ENCODE peak calls at places on chromosomes 5 and 9, in seven cellular contexts. A is ascending aorta, B is right atrium auricular region, I is ovary, M is astrocyte, R is AG09309, D is brain microvascular endothelial cell. X is an unnamed sample.

GRCh38 chr9:20604561-20604960 is 17.7 kb downstream of the MLLT3 start:
- DNase-seq in A (no peak), B (no peak), I (no peak), M (no peak), R (no peak), D (no peak), X (no peak)

GRCh38 chr5:142012186-142012785 is 541 bp downstream of the GNPDA1 start:
- DNase-seq in A (no peak), B (peak), I (peak), M (no peak), R (no peak), D (no peak), X (no peak)

GRCh38 chr9:37309136-37309535 is 113.4 kb upstream of the GRHPR start:
- DNase-seq in A (no peak), B (no peak), I (no peak), M (no peak), R (no peak), D (no peak), X (no peak)

GRCh38 chr5:150068961-150069618 is 17.3 kb downstream of the CSF1R start:
- DNase-seq in A (no peak), B (no peak), I (no peak), M (no peak), R (no peak), D (no peak), X (no peak)

GRCh38 chr9:84493284-84493947 is 152.9 kb upstream of the SLC28A3 start:
- DNase-seq in A (no peak), B (no peak), I (no peak), M (no peak), R (no peak), D (no peak), X (no peak)

GRCh38 chr9:81634915-81635516 is 54.3 kb downstream of the TLE1 start:
- DNase-seq in A (no peak), B (no peak), I (no peak), M (peak), R (no peak), D (peak), X (no peak)

GRCh38 chr9:109901191-109901590 is 121.2 kb downstream of the PALM2AKAP2 start:
- DNase-seq in A (no peak), B (no peak), I (no peak), M (peak), R (no peak), D (peak), X (no peak)

GRCh38 chr5:73135429-73136276 is 15.3 kb downstream of the TMEM171 start:
- DNase-seq in A (no peak), B (no peak), I (no peak), M (no peak), R (peak), D (peak), X (no peak)

GRCh38 chr5:178449163-178450060 is 140.8 kb downstream of the COL23A1 start:
- DNase-seq in A (no peak), B (no peak), I (no peak), M (no peak), R (no peak), D (no peak), X (no peak)

GRCh38 chr5:157309796-157310195 is 43.9 kb downstream of the CYFIP2 start:
- DNase-seq in A (no peak), B (no peak), I (no peak), M (no peak), R (no peak), D (no peak), X (no peak)

DNA sequence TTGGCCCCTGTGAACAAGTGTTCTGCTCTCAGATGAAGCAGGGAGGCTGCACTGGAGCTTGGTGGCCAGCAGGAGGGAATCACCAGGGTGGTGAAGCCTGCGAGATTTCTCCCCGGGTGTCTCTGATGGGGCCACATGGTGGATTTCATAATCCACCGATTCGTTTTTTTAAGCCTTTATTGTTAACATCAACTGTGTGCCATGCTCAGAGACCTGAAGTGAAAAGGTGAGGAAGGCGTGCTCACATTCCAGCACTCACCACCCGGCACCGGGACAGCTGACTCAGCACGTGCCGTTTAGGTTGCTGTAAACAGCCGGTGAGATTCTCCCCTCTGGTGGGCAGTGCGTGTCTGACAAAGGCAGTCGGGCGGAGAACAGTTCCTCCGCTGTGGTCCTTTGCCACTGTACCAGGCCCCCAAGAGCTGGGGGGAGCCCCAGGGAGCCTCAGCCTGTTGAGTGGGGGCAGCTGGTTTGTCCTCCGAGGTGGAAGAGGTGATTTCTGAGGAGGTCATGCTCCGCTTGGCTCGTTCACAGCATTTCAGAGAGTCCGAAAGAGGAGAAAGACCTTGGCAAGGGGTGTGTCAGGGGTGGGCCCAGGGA is 12.7 kb upstream of the AHRR start:
- DNase-seq in A (no peak), B (no peak), I (no peak), M (peak), R (no peak), D (peak), X (peak)
- TF ChIP-seq CTCF in A (no peak), B (no peak), I (no peak), M (peak), R (peak), D (peak), X (peak)

GRCh38 chr9:5626727-5627634 is 1.9 kb upstream of the RIC1 start:
- DNase-seq in A (no peak), B (peak), I (no peak), M (peak), R (peak), D (peak), X (no peak)
- H3K4me3 ChIP-seq in A (no peak), B (no peak), I (no peak), M (peak), R (peak), D (no peak), X (peak)

GRCh38 chr5:160116991-160117390 is 2.3 kb downstream of the PWWP2A start:
- DNase-seq in A (no peak), B (no peak), I (no peak), M (no peak), R (no peak), D (no peak), X (no peak)

GRCh38 chr5:160119905-160120266 is 636 bp upstream of the PWWP2A start:
- DNase-seq in A (no peak), B (no peak), I (no peak), M (no peak), R (no peak), D (no peak), X (no peak)

GRCh38 chr5:160118349-160119141 is 705 bp downstream of the PWWP2A start:
- DNase-seq in A (no peak), B (peak), I (peak), M (no peak), R (no peak), D (no peak), X (no peak)

GRCh38 chr5:160119142-160119904 is at the start of gene PWWP2A:
- DNase-seq in A (peak), B (peak), I (peak), M (peak), R (peak), D (peak), X (peak)
- TF ChIP-seq CTCF in A (no peak), B (no peak), I (peak), M (no peak), R (no peak), D (no peak), X (no peak)

DNA sequence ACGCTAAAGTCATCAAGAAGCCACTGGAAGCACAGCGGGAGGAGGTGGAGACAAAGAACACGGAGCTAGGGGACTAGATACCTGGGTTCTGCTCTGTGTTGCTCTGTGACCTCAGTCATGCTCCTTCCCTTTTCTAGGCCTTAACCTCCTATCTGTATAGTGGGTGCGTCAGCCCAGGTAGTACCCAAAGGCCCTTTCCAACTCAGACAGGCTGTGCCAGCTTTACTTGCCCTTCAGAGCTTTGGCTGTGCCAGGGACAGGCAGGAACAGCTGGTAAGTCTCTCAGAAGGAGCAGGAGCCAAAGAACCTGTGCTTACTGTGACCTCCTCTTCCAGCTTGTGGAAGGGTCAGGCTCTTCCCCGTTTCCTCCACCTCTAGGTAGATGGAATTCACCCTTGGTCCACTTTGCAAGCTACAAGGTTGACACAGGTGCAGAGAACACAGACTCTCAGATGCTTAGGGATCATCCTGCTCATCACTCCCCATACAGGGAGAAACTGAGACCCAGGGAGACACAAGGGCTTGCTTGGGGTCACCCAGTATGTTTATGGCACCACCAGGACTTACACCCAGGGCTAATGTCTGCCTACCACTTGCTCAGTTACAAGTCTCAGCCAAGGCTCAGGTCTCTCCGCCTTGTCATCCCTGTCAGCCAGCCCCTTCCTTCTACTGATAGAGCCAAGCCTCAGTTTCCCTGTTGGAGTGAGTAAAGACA is 1.7 kb downstream of the CCDC69 start:
- DNase-seq in A (no peak), B (no peak), I (no peak), M (no peak), R (no peak), D (no peak), X (no peak)
- H3K4me3 ChIP-seq in A (peak), B (peak), I (peak), M (no peak), R (no peak), D (no peak), X (no peak)

DNA sequence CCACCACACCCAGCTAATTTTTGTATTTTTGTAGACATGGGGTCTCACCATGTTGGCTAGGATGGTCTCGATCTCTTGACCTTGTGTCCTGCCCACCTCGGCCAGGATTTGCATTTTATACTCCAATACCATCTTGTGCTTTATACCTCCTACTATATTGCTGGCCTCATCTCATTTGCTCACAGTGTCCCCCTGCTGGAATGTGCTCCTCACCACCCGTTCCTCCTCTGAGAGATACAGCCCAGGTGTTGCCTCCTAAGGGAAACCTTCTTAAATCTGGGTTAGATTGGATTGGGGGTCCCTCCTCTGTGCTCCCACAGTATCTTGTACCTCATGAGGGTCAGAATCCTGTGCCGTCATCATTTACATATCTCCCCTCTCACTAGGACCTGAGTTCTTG is 131.7 kb downstream of the PAPPA start:
- DNase-seq in A (no peak), B (no peak), I (no peak), M (no peak), R (no peak), D (no peak), X (no peak)
- TF ChIP-seq CTCF in A (no peak), B (no peak), I (no peak), M (no peak), R (peak), D (peak), X (peak)

X was measured in epithelial cell of proximal tubule.